ENCODE peak calls at places on chromosomes 6 and 20, in nine cellular contexts. I is left ventricle myocardium inferior; M is neuronal stem cell; J is ovary; S is heart right ventricle; O is caudate nucleus; H is MM.1S; K is CD8-positive, alpha-beta memory T cell; L is dorsolateral prefrontal cortex. Y is an unnamed sample.

GRCh38 chr6:157442296-157442695 is 61.3 kb downstream of the ZDHHC14 start:
- DNase-seq in I (no peak), M (no peak), J (no peak), S (no peak), O (no peak), H (no peak), K (no peak), L (no peak), Y (no peak)

GRCh38 chr6:98947411-98948292 is at the start of gene FBXL4:
- DNase-seq in I (peak; percentile 86), M (peak; percentile 73), J (peak; percentile 78), S (peak; percentile 86), O (peak; percentile 83), H (peak; percentile 77), K (peak; percentile 71), L (peak; percentile 80), Y (peak; percentile 76)

GRCh38 chr6:16822975-16823374 is 61.7 kb upstream of the ATXN1 start:
- DNase-seq in I (no peak), M (no peak), J (no peak), S (no peak), O (no peak), H (no peak), K (no peak), L (no peak), Y (no peak)

GRCh38 chr20:43700627-43701026 is 26.2 kb downstream of the GTSF1L start:
- DNase-seq in I (no peak), M (no peak), J (no peak), S (no peak), O (no peak), H (no peak), K (no peak), L (no peak), Y (no peak)

GRCh38 chr20:60787264-60787663 is 464.8 kb upstream of the CDH4 start:
- DNase-seq in I (no peak), M (no peak), J (no peak), S (no peak), O (no peak), H (no peak), K (no peak), L (no peak), Y (no peak)

GRCh38 chr6:51678905-51679620 is 408.4 kb downstream of the PKHD1 start:
- DNase-seq in I (no peak), M (no peak), J (no peak), S (peak; percentile 22), O (no peak), H (peak; percentile 31), K (no peak), L (no peak), Y (no peak)

GRCh38 chr6:166653639-166653941 is 26.5 kb upstream of the RPS6KA2 start:
- DNase-seq in I (no peak), M (no peak), J (no peak), S (no peak), O (no peak), H (no peak), K (no peak), L (no peak), Y (no peak)

GRCh38 chr20:34390769-34391447 is 27.8 kb downstream of the ITCH start:
- DNase-seq in I (no peak), M (no peak), J (no peak), S (peak; percentile 9), O (no peak), H (peak; percentile 38), K (no peak), L (no peak), Y (peak; percentile 60)

GRCh38 chr6:29887330-29887818 is 55.0 kb upstream of the HLA-A start:
- DNase-seq in I (peak; percentile 36), M (peak; percentile 4), J (peak; percentile 60), S (peak; percentile 28), O (no peak), H (no peak), K (peak; percentile 21), L (no peak), Y (peak; percentile 70)

GRCh38 chr20:24289737-24290481 is 179.5 kb upstream of the SYNDIG1 start:
- DNase-seq in I (no peak), M (no peak), J (no peak), S (no peak), O (no peak), H (no peak), K (no peak), L (no peak), Y (no peak)

GRCh38 chr20:25273046-25273445 is 25.2 kb downstream of the PYGB start:
- DNase-seq in I (peak; percentile 14), M (no peak), J (no peak), S (peak; percentile 3), O (peak; percentile 24), H (no peak), K (no peak), L (peak; percentile 36), Y (no peak)

GRCh38 chr6:15296735-15297134 is 50.9 kb downstream of the JARID2 start:
- DNase-seq in I (no peak), M (no peak), J (no peak), S (no peak), O (no peak), H (peak; percentile 67), K (no peak), L (no peak), Y (no peak)

GRCh38 chr6:90025418-90026089 is 131.3 kb downstream of the GJA10 start:
- DNase-seq in I (no peak), M (no peak), J (no peak), S (no peak), O (no peak), H (no peak), K (no peak), L (no peak), Y (no peak)

GRCh38 chr20:17841751-17842191 is 126.8 kb downstream of the SNX5 start:
- DNase-seq in I (peak; percentile 67), M (no peak), J (peak; percentile 62), S (peak; percentile 71), O (no peak), H (no peak), K (no peak), L (no peak), Y (peak; percentile 82)

GRCh38 chr6:122692175-122692598 is 82.0 kb downstream of the PKIB start:
- DNase-seq in I (no peak), M (no peak), J (no peak), S (no peak), O (no peak), H (no peak), K (no peak), L (no peak), Y (no peak)

GRCh38 chr6:35776364-35777215 is at the start of gene CLPSL2:
- DNase-seq in I (no peak), M (no peak), J (no peak), S (no peak), O (no peak), H (no peak), K (no peak), L (no peak), Y (no peak)

GRCh38 chr6:149234051-149234962 is 83.2 kb upstream of the TAB2 start:
- DNase-seq in I (no peak), M (no peak), J (no peak), S (no peak), O (no peak), H (no peak), K (no peak), L (no peak), Y (no peak)

GRCh38 chr6:24332306-24332705 is 25.6 kb downstream of the DCDC2 start:
- DNase-seq in I (no peak), M (no peak), J (no peak), S (no peak), O (no peak), H (no peak), K (no peak), L (peak; percentile 39), Y (no peak)

GRCh38 chr6:11043961-11044711 is at the start of gene ELOVL2:
- DNase-seq in I (peak; percentile 47), M (peak; percentile 48), J (no peak), S (peak; percentile 16), O (no peak), H (peak; percentile 14), K (no peak), L (no peak), Y (no peak)

GRCh38 chr20:15759546-15760216 is 813.6 kb downstream of the KIF16B start:
- DNase-seq in I (no peak), M (no peak), J (no peak), S (no peak), O (no peak), H (no peak), K (no peak), L (no peak), Y (no peak)

GRCh38 chr6:43436577-43437282 is 9.4 kb downstream of the ABCC10 start:
- DNase-seq in I (no peak), M (no peak), J (peak; percentile 86), S (no peak), O (no peak), H (no peak), K (no peak), L (no peak), Y (no peak)

DNA sequence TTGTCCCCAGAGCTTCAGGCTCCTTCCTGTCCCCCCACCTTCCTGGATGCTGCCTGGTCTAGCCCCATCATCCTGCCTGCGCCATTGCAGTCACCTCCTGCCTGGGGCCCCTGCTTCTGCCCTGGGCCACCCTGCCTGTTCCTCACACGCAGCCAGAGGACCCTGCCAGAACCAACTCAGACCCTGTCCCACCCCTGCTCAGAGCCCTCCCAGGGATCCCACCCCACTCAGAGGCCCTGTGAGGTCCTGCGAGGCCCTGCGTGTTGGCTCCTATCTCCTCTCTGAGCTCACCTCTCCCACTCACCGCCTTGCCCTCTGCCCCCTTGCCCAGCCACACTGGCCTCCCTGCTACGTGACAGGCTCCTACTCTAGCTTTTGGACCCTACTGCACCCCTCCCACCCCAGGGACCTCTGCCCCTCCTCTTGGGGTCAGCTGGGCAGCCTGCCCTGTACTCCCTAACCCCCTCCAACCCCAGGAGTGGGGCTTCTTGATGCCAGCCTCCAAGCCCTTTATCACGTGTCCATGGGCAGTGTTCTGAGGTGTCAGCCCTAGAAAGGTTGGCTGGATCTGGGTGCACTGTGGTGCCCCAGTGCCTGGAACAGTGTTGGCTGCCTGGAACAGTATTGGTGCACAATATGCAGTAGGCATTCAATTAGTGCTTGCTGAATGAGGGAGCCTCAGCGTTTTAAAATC is 68.3 kb downstream of the CEBPB start:
- DNase-seq in I (no peak), M (no peak), J (no peak), S (no peak), O (no peak), H (no peak), K (no peak), L (no peak), Y (no peak)
- H3K27ac ChIP-seq in I (peak overlapping the region; percentile 59), M (no peak overlapping the region), J (no peak overlapping the region), S (peak overlapping the region; percentile 50), O (no peak overlapping the region), H (no peak overlapping the region), K (no peak overlapping the region), L (no peak overlapping the region), Y (no peak overlapping the region)

GRCh38 chr6:3559561-3559960 is 102.7 kb upstream of the SLC22A23 start:
- DNase-seq in I (no peak), M (no peak), J (no peak), S (no peak), O (no peak), H (no peak), K (no peak), L (no peak), Y (no peak)
- H3K27ac ChIP-seq in I (no peak overlapping the region), M (no peak overlapping the region), J (no peak overlapping the region), S (no peak overlapping the region), O (no peak overlapping the region), H (no peak overlapping the region), K (no peak overlapping the region), L (no peak overlapping the region), Y (no peak overlapping the region)

GRCh38 chr6:112008482-112008881 is 45.4 kb upstream of the CCN6 start:
- DNase-seq in I (no peak), M (no peak), J (no peak), S (no peak), O (no peak), H (no peak), K (no peak), L (no peak), Y (no peak)
- H3K27ac ChIP-seq in I (no peak overlapping the region), M (no peak overlapping the region), J (no peak overlapping the region), S (no peak overlapping the region), O (no peak overlapping the region), H (no peak overlapping the region), K (no peak overlapping the region), L (no peak overlapping the region), Y (peak overlapping the region; percentile 59)

GRCh38 chr6:39850897-39851296 is 58.7 kb downstream of the DAAM2 start:
- DNase-seq in I (no peak), M (no peak), J (no peak), S (no peak), O (no peak), H (peak; percentile 34), K (no peak), L (no peak), Y (no peak)
- H3K27ac ChIP-seq in I (peak overlapping the region; percentile 69), M (no peak overlapping the region), J (no peak overlapping the region), S (peak overlapping the region; percentile 20), O (no peak overlapping the region), H (no peak overlapping the region), K (no peak overlapping the region), L (peak overlapping the region; percentile 83), Y (no peak overlapping the region)